ENCODE peak calls at places on chromosome 13, in nine cellular contexts. One of them, this sample, is unnamed.
A peak's percentile ranks its signal among the peaks of the same experiment; 100 is the strongest.

GRCh38 chr13:28622286-28622685 is 36.6 kb upstream of the POMP start:
- DNase-seq in transverse colon: peak; percentile 27
- DNase-seq in tibial artery: peak; percentile 67
- DNase-seq in heart left ventricle: peak; percentile 69
- DNase-seq in esophagus muscularis mucosa: no peak
- DNase-seq in cardiac muscle cell: no peak
- DNase-seq in adrenal gland: peak; percentile 69
- DNase-seq in CD4-positive, CD25-positive, alpha-beta regulatory T cell: no peak
- DNase-seq in IMR-90: no peak
- DNase-seq in this sample: no peak

GRCh38 chr13:98466634-98467236 is 110.2 kb downstream of the STK24 start:
- DNase-seq in transverse colon: peak; percentile 59
- DNase-seq in tibial artery: no peak
- DNase-seq in heart left ventricle: no peak
- DNase-seq in esophagus muscularis mucosa: no peak
- DNase-seq in cardiac muscle cell: peak; percentile 53
- DNase-seq in adrenal gland: peak; percentile 65
- DNase-seq in CD4-positive, CD25-positive, alpha-beta regulatory T cell: peak; percentile 21
- DNase-seq in IMR-90: peak; percentile 55
- DNase-seq in this sample: peak; percentile 45

GRCh38 chr13:81639984-81640582 is 1299.2 kb upstream of the SPRY2 start:
- DNase-seq in transverse colon: no peak
- DNase-seq in tibial artery: no peak
- DNase-seq in heart left ventricle: no peak
- DNase-seq in esophagus muscularis mucosa: no peak
- DNase-seq in cardiac muscle cell: no peak
- DNase-seq in adrenal gland: peak; percentile 4
- DNase-seq in CD4-positive, CD25-positive, alpha-beta regulatory T cell: no peak
- DNase-seq in IMR-90: no peak
- DNase-seq in this sample: no peak

GRCh38 chr13:112697756-112698655 is 8.2 kb downstream of the ATP11A start:
- DNase-seq in transverse colon: no peak
- DNase-seq in tibial artery: peak; percentile 25
- DNase-seq in heart left ventricle: no peak
- DNase-seq in esophagus muscularis mucosa: no peak
- DNase-seq in cardiac muscle cell: no peak
- DNase-seq in adrenal gland: no peak
- DNase-seq in CD4-positive, CD25-positive, alpha-beta regulatory T cell: no peak
- DNase-seq in IMR-90: peak; percentile 44
- DNase-seq in this sample: no peak

GRCh38 chr13:111912991-111913781 is 153.8 kb upstream of the SOX1 start:
- DNase-seq in transverse colon: no peak
- DNase-seq in tibial artery: no peak
- DNase-seq in heart left ventricle: no peak
- DNase-seq in esophagus muscularis mucosa: peak; percentile 88
- DNase-seq in cardiac muscle cell: no peak
- DNase-seq in adrenal gland: no peak
- DNase-seq in CD4-positive, CD25-positive, alpha-beta regulatory T cell: no peak
- DNase-seq in IMR-90: no peak
- DNase-seq in this sample: no peak

GRCh38 chr13:41900918-41901317 is 60.0 kb downstream of the VWA8 start:
- DNase-seq in transverse colon: no peak
- DNase-seq in tibial artery: no peak
- DNase-seq in heart left ventricle: no peak
- DNase-seq in esophagus muscularis mucosa: no peak
- DNase-seq in cardiac muscle cell: no peak
- DNase-seq in adrenal gland: peak; percentile 33
- DNase-seq in CD4-positive, CD25-positive, alpha-beta regulatory T cell: no peak
- DNase-seq in IMR-90: peak; percentile 20
- DNase-seq in this sample: no peak

GRCh38 chr13:38759390-38759789 is 72.5 kb downstream of the FREM2 start:
- DNase-seq in transverse colon: no peak
- DNase-seq in tibial artery: no peak
- DNase-seq in heart left ventricle: no peak
- DNase-seq in esophagus muscularis mucosa: no peak
- DNase-seq in cardiac muscle cell: no peak
- DNase-seq in adrenal gland: no peak
- DNase-seq in CD4-positive, CD25-positive, alpha-beta regulatory T cell: no peak
- DNase-seq in IMR-90: no peak
- DNase-seq in this sample: no peak

GRCh38 chr13:52921194-52921593 is 72.8 kb upstream of the PCDH8 start:
- DNase-seq in transverse colon: no peak
- DNase-seq in tibial artery: peak; percentile 40
- DNase-seq in heart left ventricle: no peak
- DNase-seq in esophagus muscularis mucosa: no peak
- DNase-seq in cardiac muscle cell: no peak
- DNase-seq in adrenal gland: peak; percentile 26
- DNase-seq in CD4-positive, CD25-positive, alpha-beta regulatory T cell: no peak
- DNase-seq in IMR-90: no peak
- DNase-seq in this sample: no peak

GRCh38 chr13:94550030-94550738 is 45.8 kb downstream of the TGDS start:
- DNase-seq in transverse colon: no peak
- DNase-seq in tibial artery: no peak
- DNase-seq in heart left ventricle: no peak
- DNase-seq in esophagus muscularis mucosa: no peak
- DNase-seq in cardiac muscle cell: peak; percentile 59
- DNase-seq in adrenal gland: peak; percentile 44
- DNase-seq in CD4-positive, CD25-positive, alpha-beta regulatory T cell: no peak
- DNase-seq in IMR-90: peak; percentile 52
- DNase-seq in this sample: no peak

GRCh38 chr13:47893527-47893926 is 107.5 kb downstream of the SUCLA2 start:
- DNase-seq in transverse colon: no peak
- DNase-seq in tibial artery: no peak
- DNase-seq in heart left ventricle: no peak
- DNase-seq in esophagus muscularis mucosa: no peak
- DNase-seq in cardiac muscle cell: no peak
- DNase-seq in adrenal gland: no peak
- DNase-seq in CD4-positive, CD25-positive, alpha-beta regulatory T cell: no peak
- DNase-seq in IMR-90: no peak
- DNase-seq in this sample: no peak

GRCh38 chr13:75384881-75385707 is 96.9 kb downstream of the TBC1D4 start:
- DNase-seq in transverse colon: no peak
- DNase-seq in tibial artery: no peak
- DNase-seq in heart left ventricle: no peak
- DNase-seq in esophagus muscularis mucosa: no peak
- DNase-seq in cardiac muscle cell: no peak
- DNase-seq in adrenal gland: no peak
- DNase-seq in CD4-positive, CD25-positive, alpha-beta regulatory T cell: no peak
- DNase-seq in IMR-90: no peak
- DNase-seq in this sample: no peak

GRCh38 chr13:39684531-39685137 is 29.2 kb downstream of the COG6 start:
- DNase-seq in transverse colon: no peak
- DNase-seq in tibial artery: no peak
- DNase-seq in heart left ventricle: no peak
- DNase-seq in esophagus muscularis mucosa: no peak
- DNase-seq in cardiac muscle cell: peak; percentile 66
- DNase-seq in adrenal gland: no peak
- DNase-seq in CD4-positive, CD25-positive, alpha-beta regulatory T cell: no peak
- DNase-seq in IMR-90: peak; percentile 65
- DNase-seq in this sample: no peak

GRCh38 chr13:79799466-79799865 is 318.5 kb downstream of the NDFIP2 start:
- DNase-seq in transverse colon: no peak
- DNase-seq in tibial artery: no peak
- DNase-seq in heart left ventricle: no peak
- DNase-seq in esophagus muscularis mucosa: no peak
- DNase-seq in cardiac muscle cell: no peak
- DNase-seq in adrenal gland: no peak
- DNase-seq in CD4-positive, CD25-positive, alpha-beta regulatory T cell: no peak
- DNase-seq in IMR-90: no peak
- DNase-seq in this sample: no peak

GRCh38 chr13:36907801-36908200 is 12.2 kb downstream of the SMAD9 start:
- DNase-seq in transverse colon: no peak
- DNase-seq in tibial artery: no peak
- DNase-seq in heart left ventricle: no peak
- DNase-seq in esophagus muscularis mucosa: no peak
- DNase-seq in cardiac muscle cell: no peak
- DNase-seq in adrenal gland: no peak
- DNase-seq in CD4-positive, CD25-positive, alpha-beta regulatory T cell: no peak
- DNase-seq in IMR-90: no peak
- DNase-seq in this sample: no peak

GRCh38 chr13:43054803-43055802 is 31.7 kb downstream of the DNAJC15 start:
- DNase-seq in transverse colon: no peak
- DNase-seq in tibial artery: no peak
- DNase-seq in heart left ventricle: peak; percentile 47
- DNase-seq in esophagus muscularis mucosa: no peak
- DNase-seq in cardiac muscle cell: peak; percentile 88
- DNase-seq in adrenal gland: peak; percentile 45
- DNase-seq in CD4-positive, CD25-positive, alpha-beta regulatory T cell: no peak
- DNase-seq in IMR-90: peak; percentile 87
- DNase-seq in this sample: peak; percentile 45

GRCh38 chr13:111929036-111929616 is 137.8 kb upstream of the SOX1 start:
- DNase-seq in transverse colon: no peak
- DNase-seq in tibial artery: no peak
- DNase-seq in heart left ventricle: no peak
- DNase-seq in esophagus muscularis mucosa: no peak
- DNase-seq in cardiac muscle cell: no peak
- DNase-seq in adrenal gland: no peak
- DNase-seq in CD4-positive, CD25-positive, alpha-beta regulatory T cell: no peak
- DNase-seq in IMR-90: no peak
- DNase-seq in this sample: no peak

GRCh38 chr13:109224033-109224432 is 562.4 kb downstream of the IRS2 start:
- DNase-seq in transverse colon: no peak
- DNase-seq in tibial artery: no peak
- DNase-seq in heart left ventricle: no peak
- DNase-seq in esophagus muscularis mucosa: no peak
- DNase-seq in cardiac muscle cell: no peak
- DNase-seq in adrenal gland: no peak
- DNase-seq in CD4-positive, CD25-positive, alpha-beta regulatory T cell: no peak
- DNase-seq in IMR-90: no peak
- DNase-seq in this sample: no peak
- H3K9me3 ChIP-seq in transverse colon: no peaks in the 10 kb centered on the region
- H3K9me3 ChIP-seq in tibial artery: peaks cover 12% of the 10 kb centered on the region
- H3K9me3 ChIP-seq in heart left ventricle: peaks cover 19% of the 10 kb centered on the region
- H3K9me3 ChIP-seq in esophagus muscularis mucosa: no peaks in the 10 kb centered on the region
- H3K9me3 ChIP-seq in cardiac muscle cell: no peaks in the 10 kb centered on the region
- H3K9me3 ChIP-seq in adrenal gland: no peaks in the 10 kb centered on the region
- H3K9me3 ChIP-seq in CD4-positive, CD25-positive, alpha-beta regulatory T cell: no peaks in the 10 kb centered on the region
- H3K9me3 ChIP-seq in IMR-90: peaks cover 8% of the 10 kb centered on the region
- H3K9me3 ChIP-seq in this sample: no peaks in the 10 kb centered on the region

DNA sequence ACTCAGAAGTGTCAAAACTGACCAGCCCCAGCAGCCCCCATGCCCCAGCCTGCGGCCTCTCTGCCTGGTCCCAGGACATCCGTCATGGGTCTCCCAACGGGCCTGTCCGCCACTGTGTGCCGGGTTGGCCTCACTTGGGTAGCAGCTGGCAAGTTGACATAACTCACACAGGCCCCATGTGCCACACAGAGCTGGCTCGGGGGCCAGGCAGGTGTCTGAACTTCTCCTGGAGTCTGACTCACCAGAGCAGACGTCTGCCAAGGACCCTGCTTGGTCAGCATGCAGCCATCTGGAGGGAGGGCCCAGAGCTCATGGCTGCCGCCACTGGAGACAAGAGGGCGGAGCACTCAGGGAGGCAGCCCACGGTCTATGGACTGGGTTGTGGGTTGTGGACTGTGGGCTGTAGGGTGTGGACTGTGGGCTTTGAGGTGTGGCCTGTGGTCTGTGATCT is 32.0 kb upstream of the TMEM255B start:
- DNase-seq in transverse colon: no peak
- DNase-seq in tibial artery: no peak
- DNase-seq in heart left ventricle: no peak
- DNase-seq in esophagus muscularis mucosa: no peak
- DNase-seq in cardiac muscle cell: peak; percentile 27
- DNase-seq in adrenal gland: peak; percentile 51
- DNase-seq in CD4-positive, CD25-positive, alpha-beta regulatory T cell: no peak
- DNase-seq in IMR-90: peak; percentile 31
- DNase-seq in this sample: peak; percentile 76
- H3K4me3 ChIP-seq in transverse colon: no peak overlapping the region
- H3K4me3 ChIP-seq in tibial artery: no peak overlapping the region
- H3K4me3 ChIP-seq in heart left ventricle: no peak overlapping the region
- H3K4me3 ChIP-seq in esophagus muscularis mucosa: no peak overlapping the region
- H3K4me3 ChIP-seq in cardiac muscle cell: no peak overlapping the region
- H3K4me3 ChIP-seq in adrenal gland: no peak overlapping the region
- H3K4me3 ChIP-seq in CD4-positive, CD25-positive, alpha-beta regulatory T cell: no peak overlapping the region
- H3K4me3 ChIP-seq in IMR-90: no peak overlapping the region
- H3K4me3 ChIP-seq in this sample: no peak overlapping the region

DNA sequence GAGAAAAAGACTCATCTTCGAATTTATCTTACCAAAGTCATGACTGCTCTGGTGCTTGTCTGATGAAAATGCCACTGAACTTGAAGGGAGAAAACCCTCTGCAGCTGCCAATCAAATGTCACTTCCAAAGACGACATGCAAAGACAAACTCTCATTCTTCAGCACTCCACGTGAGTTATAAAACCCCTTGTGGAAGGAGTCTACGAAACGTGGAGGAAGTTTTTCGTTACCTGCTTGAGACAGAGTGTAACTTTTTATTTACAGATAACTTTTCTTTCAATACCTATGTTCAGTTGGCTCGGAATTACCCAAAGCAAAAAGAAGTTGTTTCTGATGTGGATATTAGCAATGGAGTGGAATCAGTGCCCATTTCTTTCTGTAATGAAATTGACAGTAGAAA is 19.2 kb upstream of the PHF11 start:
- DNase-seq in transverse colon: no peak
- DNase-seq in tibial artery: no peak
- DNase-seq in heart left ventricle: no peak
- DNase-seq in esophagus muscularis mucosa: no peak
- DNase-seq in cardiac muscle cell: no peak
- DNase-seq in adrenal gland: no peak
- DNase-seq in CD4-positive, CD25-positive, alpha-beta regulatory T cell: no peak
- DNase-seq in IMR-90: no peak
- DNase-seq in this sample: no peak
- H3K36me3 ChIP-seq in transverse colon: peaks cover 62% of the 10 kb centered on the region
- H3K36me3 ChIP-seq in tibial artery: peaks cover 47% of the 10 kb centered on the region
- H3K36me3 ChIP-seq in heart left ventricle: peaks cover 50% of the 10 kb centered on the region
- H3K36me3 ChIP-seq in esophagus muscularis mucosa: peaks cover 24% of the 10 kb centered on the region
- H3K36me3 ChIP-seq in cardiac muscle cell: peaks cover 27% of the 10 kb centered on the region
- H3K36me3 ChIP-seq in adrenal gland: peaks cover 42% of the 10 kb centered on the region
- H3K36me3 ChIP-seq in CD4-positive, CD25-positive, alpha-beta regulatory T cell: peaks cover 93% of the 10 kb centered on the region
- H3K36me3 ChIP-seq in IMR-90: peaks cover 24% of the 10 kb centered on the region
- H3K36me3 ChIP-seq in this sample: peaks cover 9% of the 10 kb centered on the region

DNA sequence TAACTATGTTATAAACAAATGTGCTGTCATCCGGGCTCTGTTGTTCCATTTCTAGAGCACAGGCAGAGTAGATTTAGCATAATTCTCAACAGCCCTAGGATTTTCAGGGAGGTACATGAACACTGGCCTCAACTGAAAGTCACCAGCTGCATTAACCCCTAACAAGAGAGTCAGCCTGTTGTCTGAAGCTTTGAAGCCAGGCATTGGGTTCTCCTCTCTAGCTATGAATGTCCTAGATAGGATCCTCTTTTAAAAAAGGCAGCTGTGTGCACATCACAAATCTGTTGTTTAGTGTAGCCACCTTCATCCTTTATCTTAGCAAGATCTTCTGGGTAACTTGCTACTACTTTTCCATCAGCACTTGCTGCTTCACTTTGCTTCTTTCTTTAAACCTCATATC is 1692.1 kb downstream of the EFNB2 start:
- DNase-seq in transverse colon: no peak
- DNase-seq in tibial artery: no peak
- DNase-seq in heart left ventricle: no peak
- DNase-seq in esophagus muscularis mucosa: no peak
- DNase-seq in cardiac muscle cell: no peak
- DNase-seq in adrenal gland: no peak
- DNase-seq in CD4-positive, CD25-positive, alpha-beta regulatory T cell: no peak
- DNase-seq in IMR-90: no peak
- DNase-seq in this sample: no peak
- H3K9me3 ChIP-seq in transverse colon: no peaks in the 10 kb centered on the region
- H3K9me3 ChIP-seq in tibial artery: no peaks in the 10 kb centered on the region
- H3K9me3 ChIP-seq in heart left ventricle: no peaks in the 10 kb centered on the region
- H3K9me3 ChIP-seq in esophagus muscularis mucosa: no peaks in the 10 kb centered on the region
- H3K9me3 ChIP-seq in cardiac muscle cell: no peaks in the 10 kb centered on the region
- H3K9me3 ChIP-seq in adrenal gland: no peaks in the 10 kb centered on the region
- H3K9me3 ChIP-seq in CD4-positive, CD25-positive, alpha-beta regulatory T cell: no peaks in the 10 kb centered on the region
- H3K9me3 ChIP-seq in IMR-90: no peaks in the 10 kb centered on the region
- H3K9me3 ChIP-seq in this sample: no peaks in the 10 kb centered on the region

GRCh38 chr13:87671031-87671823 is at the start of gene SLITRK5:
- DNase-seq in transverse colon: peak; percentile 69
- DNase-seq in tibial artery: peak; percentile 64
- DNase-seq in heart left ventricle: peak; percentile 40
- DNase-seq in esophagus muscularis mucosa: peak; percentile 93
- DNase-seq in cardiac muscle cell: peak; percentile 59
- DNase-seq in adrenal gland: peak; percentile 68
- DNase-seq in CD4-positive, CD25-positive, alpha-beta regulatory T cell: no peak
- DNase-seq in IMR-90: peak; percentile 16
- DNase-seq in this sample: peak; percentile 79
- H3K4me3 ChIP-seq in transverse colon: peak within 1 kb of the TSS; percentile 32
- H3K4me3 ChIP-seq in tibial artery: peak within 1 kb of the TSS; percentile 58
- H3K4me3 ChIP-seq in heart left ventricle: peak within 1 kb of the TSS; percentile 56
- H3K4me3 ChIP-seq in esophagus muscularis mucosa: peak within 1 kb of the TSS; percentile 57
- H3K4me3 ChIP-seq in cardiac muscle cell: peak within 1 kb of the TSS; percentile 47
- H3K4me3 ChIP-seq in adrenal gland: peak within 1 kb of the TSS; percentile 22
- H3K4me3 ChIP-seq in CD4-positive, CD25-positive, alpha-beta regulatory T cell: no peak within 1 kb of the TSS
- H3K4me3 ChIP-seq in IMR-90: peak within 1 kb of the TSS; percentile 13
- H3K4me3 ChIP-seq in this sample: peak within 1 kb of the TSS; percentile 60

This sample was measured in MG63.